ENCODE peak calls at places on chromosomes 1 and 21, in nine cellular contexts. J is CD4-positive, CD25-positive, alpha-beta regulatory T cell; G is NT2/D1; K is A549; R is esophagus squamous epithelium; O is HCT116; X is A673; F is gastrocnemius medialis; Q is RWPE2. B is an unnamed sample.
A peak's percentile ranks its signal among the peaks of the same experiment; 100 is the strongest.

GRCh38 chr1:3924186-3924815 is 24.2 kb upstream of the C1orf174 start:
- DNase-seq in X (no peak), O (no peak), Q (no peak), F (no peak), J (no peak), K (no peak), G (no peak), R (no peak), B (no peak)

GRCh38 chr1:180976958-180977357 is 45.7 kb downstream of the STX6 start:
- DNase-seq in G (no peak), Q (no peak), X (no peak), O (no peak), J (no peak), F (no peak), R (no peak), K (no peak), B (no peak)

GRCh38 chr1:225319951-225320350 is 107.9 kb downstream of the LBR start:
- DNase-seq in Q (no peak), G (no peak), X (no peak), R (no peak), O (no peak), K (no peak), J (no peak), F (no peak), B (no peak)

GRCh38 chr1:236066828-236067386 is 2.0 kb upstream of the NID1 start:
- DNase-seq in F (no peak), J (peak; percentile 18), X (no peak), R (no peak), K (no peak), Q (no peak), O (no peak), G (no peak), B (peak; percentile 86)

GRCh38 chr1:53512807-53513755 is 53.9 kb downstream of the DMRTB1 start:
- DNase-seq in J (no peak), O (no peak), G (no peak), X (no peak), K (no peak), F (no peak), R (no peak), Q (no peak), B (no peak)

GRCh38 chr1:44242761-44243160 is 29.5 kb downstream of the DMAP1 start:
- DNase-seq in R (no peak), F (no peak), G (no peak), O (no peak), K (no peak), X (peak; percentile 33), Q (no peak), J (no peak), B (peak; percentile 55)

GRCh38 chr1:207579436-207579799 is 65.5 kb upstream of the CR1L start:
- DNase-seq in R (no peak), J (peak; percentile 6), X (peak; percentile 62), K (peak; percentile 15), O (peak; percentile 68), G (peak; percentile 90), Q (no peak), F (no peak), B (no peak)

GRCh38 chr1:32503153-32503552 is 36.1 kb upstream of the ZBTB8A start:
- DNase-seq in Q (no peak), K (no peak), O (no peak), F (no peak), J (no peak), X (no peak), R (no peak), G (no peak), B (no peak)

GRCh38 chr21:33071878-33072306 is 2.0 kb downstream of the OLIG1 start:
- DNase-seq in O (no peak), X (no peak), J (no peak), Q (no peak), K (no peak), F (no peak), G (no peak), R (no peak), B (no peak)

GRCh38 chr1:111628153-111628552 is 8.6 kb downstream of the RAP1A start:
- DNase-seq in O (no peak), X (no peak), K (no peak), Q (no peak), G (no peak), R (no peak), J (no peak), F (no peak), B (no peak)

GRCh38 chr1:63569068-63569467 is 24.1 kb upstream of the PGM1 start:
- DNase-seq in O (no peak), Q (no peak), G (no peak), J (no peak), R (no peak), F (no peak), X (no peak), K (no peak), B (no peak)

DNA sequence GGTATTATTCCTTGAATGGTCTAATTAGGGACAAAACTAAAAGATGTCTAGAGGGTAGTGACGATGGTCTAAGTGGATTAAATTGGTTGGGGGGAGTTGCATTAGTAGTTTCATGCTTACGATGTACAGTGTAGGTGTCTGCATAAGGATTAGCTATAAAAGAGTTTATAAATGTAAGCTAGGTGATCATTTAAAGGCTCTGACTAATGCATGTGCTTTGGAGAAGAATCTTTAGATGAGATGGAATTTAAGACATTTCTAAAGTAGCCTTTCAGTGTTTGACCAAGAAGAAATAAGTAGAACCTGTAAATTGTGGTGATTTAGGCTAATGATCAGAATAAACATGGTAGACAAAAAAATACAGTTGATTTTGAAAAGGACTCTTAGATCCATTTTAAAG is 7.4 kb downstream of the SYT14 start:
- DNase-seq in O (no peak), J (no peak), F (no peak), R (no peak), Q (no peak), X (no peak), G (no peak), K (no peak), B (no peak)
- H3K4me3 ChIP-seq in O (no peak overlapping the region), J (no peak overlapping the region), F (no peak overlapping the region), R (no peak overlapping the region), Q (no peak overlapping the region), X (no peak overlapping the region), G (no peak overlapping the region), K (no peak overlapping the region), B (no peak overlapping the region)

GRCh38 chr1:29563571-29563970 is 327.2 kb downstream of the PTPRU start:
- DNase-seq in K (no peak), R (no peak), G (no peak), Q (no peak), X (peak; percentile 35), J (no peak), O (no peak), F (no peak), B (no peak)

GRCh38 chr1:29559055-29559454 is 322.7 kb downstream of the PTPRU start:
- DNase-seq in F (no peak), K (no peak), O (no peak), G (no peak), X (no peak), J (no peak), R (no peak), Q (no peak), B (no peak)

GRCh38 chr1:29565490-29565889 is 329.2 kb downstream of the PTPRU start:
- DNase-seq in R (no peak), G (no peak), Q (no peak), O (no peak), X (no peak), F (no peak), K (no peak), J (no peak), B (no peak)

GRCh38 chr1:29567257-29567656 is 330.9 kb downstream of the PTPRU start:
- DNase-seq in F (no peak), X (no peak), O (no peak), Q (no peak), R (no peak), K (no peak), J (no peak), G (no peak), B (no peak)

GRCh38 chr1:29563092-29563491 is 326.8 kb downstream of the PTPRU start:
- DNase-seq in G (no peak), Q (no peak), O (peak; percentile 22), X (peak; percentile 14), F (no peak), R (no peak), K (no peak), J (no peak), B (no peak)
- H3K9me3 ChIP-seq in G (peaks cover 67% of the 10 kb centered on the region), Q (peaks cover 17% of the 10 kb centered on the region), O (peaks cover 14% of the 10 kb centered on the region), X (peaks cover 30% of the 10 kb centered on the region), F (no peaks in the 10 kb centered on the region), R (no peaks in the 10 kb centered on the region), K (no peaks in the 10 kb centered on the region), J (peaks cover 41% of the 10 kb centered on the region), B (peaks cover 17% of the 10 kb centered on the region)

GRCh38 chr1:20031836-20032235 is 38.2 kb upstream of the PLA2G5 start:
- DNase-seq in G (no peak), F (no peak), R (no peak), K (no peak), J (no peak), Q (no peak), O (no peak), X (no peak), B (no peak)

GRCh38 chr1:20035114-20035513 is 34.9 kb upstream of the PLA2G5 start:
- DNase-seq in X (no peak), K (no peak), Q (no peak), F (no peak), O (no peak), G (no peak), R (no peak), J (no peak), B (no peak)

GRCh38 chr1:20031161-20031560 is 38.8 kb upstream of the PLA2G5 start:
- DNase-seq in R (no peak), F (no peak), O (no peak), Q (no peak), K (no peak), J (no peak), X (no peak), G (no peak), B (no peak)

GRCh38 chr1:20033396-20033795 is 36.6 kb upstream of the PLA2G5 start:
- DNase-seq in R (no peak), G (no peak), J (no peak), F (no peak), X (no peak), Q (no peak), K (no peak), O (no peak), B (no peak)

DNA sequence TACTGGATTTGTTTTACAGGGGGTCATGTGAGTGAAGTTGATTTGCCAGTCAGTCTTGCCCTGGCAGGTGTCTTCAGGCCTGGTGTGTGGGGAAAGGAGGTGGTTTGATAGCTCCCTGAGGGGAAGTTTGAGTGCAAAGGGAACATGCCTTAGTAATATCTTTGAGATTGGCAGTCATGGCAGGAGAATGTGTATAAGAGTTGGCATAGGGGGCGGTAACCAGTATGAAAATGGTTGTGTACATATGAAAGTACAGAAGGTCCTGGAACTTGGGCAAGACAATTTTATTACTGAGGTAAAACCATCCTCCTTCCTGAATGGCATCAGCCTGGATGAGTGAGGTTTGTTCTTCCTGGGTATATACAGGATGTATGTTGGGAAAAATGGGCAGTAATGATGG is 37.6 kb upstream of the PLA2G5 start:
- DNase-seq in K (no peak), J (no peak), G (no peak), R (no peak), F (no peak), O (no peak), Q (no peak), X (no peak), B (no peak)
- H3K4me3 ChIP-seq in K (no peak overlapping the region), J (no peak overlapping the region), G (no peak overlapping the region), R (no peak overlapping the region), F (no peak overlapping the region), O (no peak overlapping the region), Q (no peak overlapping the region), X (no peak overlapping the region), B (no peak overlapping the region)

DNA sequence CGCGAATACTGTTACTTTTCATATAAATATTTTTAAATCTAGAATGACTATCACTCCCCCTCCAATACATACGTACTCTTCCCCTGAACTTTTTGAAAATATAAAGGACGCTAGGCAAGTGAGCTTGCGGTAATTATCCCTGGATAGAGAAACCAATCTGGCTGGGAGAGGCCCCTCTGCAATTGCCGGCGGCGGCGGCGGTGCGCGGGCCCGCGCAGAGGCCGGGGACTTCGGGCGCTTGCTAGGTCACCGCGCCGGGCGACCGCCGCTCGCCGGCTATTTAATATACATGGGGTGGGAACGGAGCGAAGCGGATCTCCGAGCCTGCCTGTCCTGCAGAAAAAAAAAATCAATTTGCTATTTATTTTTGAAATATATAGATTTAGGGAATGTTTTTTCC is 416.3 kb upstream of the ESRRG start:
- DNase-seq in O (no peak), J (no peak), F (no peak), K (no peak), G (no peak), X (no peak), Q (no peak), R (no peak), B (no peak)
- H3K9me3 ChIP-seq in O (no peaks in the 10 kb centered on the region), J (no peaks in the 10 kb centered on the region), F (no peaks in the 10 kb centered on the region), K (no peaks in the 10 kb centered on the region), G (no peaks in the 10 kb centered on the region), X (no peaks in the 10 kb centered on the region), Q (no peaks in the 10 kb centered on the region), R (no peaks in the 10 kb centered on the region), B (no peaks in the 10 kb centered on the region)